ENCODE peak calls at places on chromosomes 6 and 20, in eight cellular contexts. E, R, C, L, J, D, B and K are unnamed samples. For H3K4me1, the result is how much of the 10 kb centered on the place peaks cover.

GRCh38 chr6:89984926-89985743 is 90.9 kb downstream of the GJA10 start:
- ATAC-seq in C (no peak), L (peak), R (peak), B (peak), J (peak), E (peak), D (peak), K (peak)

GRCh38 chr6:79821859-79822258 is 125.5 kb downstream of the ELOVL4 start:
- ATAC-seq in E (no peak), B (no peak), J (no peak), D (no peak), L (no peak), R (no peak), C (no peak), K (no peak)

GRCh38 chr6:118558811-118559217 is 10.7 kb downstream of the PLN start:
- ATAC-seq in B (no peak), D (no peak), E (no peak), C (no peak), J (no peak), R (no peak), L (peak), K (no peak)

GRCh38 chr6:361411-362132 is 30.0 kb upstream of the IRF4 start:
- ATAC-seq in L (no peak), J (no peak), R (no peak), B (no peak), E (no peak), D (no peak), C (no peak), K (no peak)

GRCh38 chr6:63530984-63531383 is 41.3 kb upstream of the LOC128125822 start:
- ATAC-seq in R (no peak), C (no peak), E (no peak), J (no peak), B (no peak), D (no peak), L (no peak), K (no peak)

GRCh38 chr20:41480054-41480770 is 113.6 kb upstream of the EMILIN3 start:
- ATAC-seq in L (peak), B (no peak), E (peak), C (no peak), D (no peak), R (no peak), J (no peak), K (no peak)

GRCh38 chr20:48763183-48764030 is 64.4 kb downstream of the PREX1 start:
- ATAC-seq in E (peak), B (peak), C (no peak), J (no peak), L (peak), D (peak), R (no peak), K (peak)

GRCh38 chr6:135052939-135053338 is 1.7 kb downstream of the HBS1L start:
- ATAC-seq in B (no peak), E (no peak), J (no peak), L (no peak), C (no peak), D (no peak), R (no peak), K (no peak)

GRCh38 chr6:29724937-29725869 is 2.0 kb downstream of the HLA-F start:
- ATAC-seq in E (no peak), R (no peak), J (no peak), D (no peak), B (no peak), L (no peak), C (no peak), K (no peak)
- H3K4me1 ChIP-seq in E (under half), R (under half), J (under half), D (under half), B (under half), L (under half), C (under half), K (under half)

DNA sequence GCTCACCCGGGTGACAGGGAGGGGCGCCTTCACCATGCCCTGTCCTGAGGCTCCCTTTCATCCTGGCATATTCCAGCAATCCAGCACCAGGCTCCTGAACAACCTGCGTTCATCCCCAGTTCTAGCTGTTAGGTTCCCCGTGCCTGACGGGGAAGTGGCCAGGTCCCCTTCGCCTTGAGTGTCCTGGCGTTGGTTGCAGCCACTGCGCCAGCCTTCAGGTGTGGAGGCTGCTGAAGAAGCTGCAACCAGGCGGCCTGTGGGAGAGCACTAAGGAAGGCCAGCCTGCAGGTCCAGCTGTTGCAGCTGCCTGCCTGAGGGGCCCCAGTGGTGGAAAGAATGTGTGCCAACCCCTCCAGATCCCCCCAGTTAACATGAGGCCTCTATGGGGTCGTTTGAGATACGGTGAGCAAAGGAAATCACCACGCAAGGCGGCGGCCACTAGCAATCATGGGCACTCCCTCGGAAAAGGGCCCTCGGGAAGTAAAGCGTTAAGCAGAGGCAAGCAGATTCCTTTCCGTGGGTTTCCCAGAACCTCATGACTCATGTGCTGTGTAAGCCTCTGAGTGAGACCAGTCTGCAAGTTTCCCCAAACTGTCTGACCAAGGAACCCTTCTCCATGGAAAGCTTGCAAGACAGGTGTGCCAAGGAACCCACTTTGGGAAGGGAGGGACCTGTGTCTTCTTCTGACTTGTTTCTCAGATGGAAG is 320.8 kb downstream of the TAF4 start:
- ATAC-seq in E (no peak), C (no peak), D (no peak), L (no peak), J (no peak), B (no peak), R (no peak), K (no peak)
- H3K4me3 ChIP-seq in E (no peak), C (no peak), D (no peak), L (no peak), J (no peak), B (no peak), R (no peak), K (no peak)

DNA sequence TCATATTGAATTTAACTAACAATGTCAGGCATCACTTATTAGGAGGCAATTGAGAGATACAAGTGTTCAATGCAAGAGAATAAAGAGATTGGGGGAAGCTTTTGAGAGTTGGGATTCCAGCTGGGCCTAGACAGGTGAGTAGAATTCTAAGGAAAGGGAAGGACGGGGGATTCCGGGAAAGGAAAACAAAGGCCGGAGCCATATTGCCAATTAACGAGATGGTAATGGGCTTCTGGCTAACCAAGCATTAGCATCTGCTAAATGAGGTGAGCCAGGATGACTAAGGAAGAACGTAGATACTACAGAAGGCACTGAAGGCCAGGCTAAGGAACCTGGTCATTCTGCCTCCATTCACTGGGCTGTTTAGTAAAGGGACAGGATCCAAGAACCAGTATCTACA is 10.5 kb downstream of the FYN start:
- ATAC-seq in R (no peak), B (no peak), C (no peak), J (no peak), L (no peak), E (no peak), D (no peak), K (no peak)
- H3K27ac ChIP-seq in R (no peak), B (no peak), C (no peak), J (no peak), L (no peak), E (no peak), D (no peak), K (no peak)

DNA sequence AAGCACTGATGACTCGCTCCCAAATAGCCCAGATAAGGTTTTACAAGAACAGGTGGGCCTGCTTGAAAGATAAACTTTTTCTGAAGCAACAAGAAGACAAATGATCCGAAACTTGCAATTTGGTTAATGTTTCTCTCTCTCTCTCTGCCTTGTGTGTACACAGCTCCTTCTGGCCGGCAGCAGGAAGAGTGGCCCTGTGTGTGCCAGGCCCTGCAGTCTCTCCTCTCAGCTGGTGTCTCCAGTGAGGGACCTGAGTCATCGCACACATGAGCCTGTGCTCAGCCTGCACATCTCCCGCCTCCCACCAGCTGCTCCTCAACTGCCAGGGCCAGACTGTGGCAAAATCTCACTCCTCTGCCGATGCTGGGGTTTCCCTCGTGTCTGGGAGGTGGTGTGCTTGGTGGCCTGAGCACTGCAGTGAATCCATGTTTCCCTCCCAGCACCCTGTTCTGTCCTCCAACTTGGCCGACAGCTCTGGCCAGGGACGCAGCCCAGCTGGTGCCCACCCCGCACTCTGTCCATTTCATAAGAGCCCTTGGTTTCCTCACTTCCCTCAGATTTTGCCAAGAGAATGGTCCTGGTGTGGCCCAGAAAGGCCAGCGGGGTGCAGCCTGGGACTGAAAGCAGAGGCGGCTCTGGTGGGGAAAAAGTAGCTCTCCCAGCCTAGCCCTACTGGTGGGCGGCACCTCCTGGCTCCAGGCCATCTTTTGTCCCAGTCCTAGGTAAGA is 49.4 kb downstream of the ERMARD start:
- ATAC-seq in E (peak), R (peak), D (peak), B (peak), C (peak), L (peak), J (peak), K (peak)
- H3K4me1 ChIP-seq in E (under half), R (under half), D (under half), B (under half), C (under half), L (under half), J (under half), K (under half)

DNA sequence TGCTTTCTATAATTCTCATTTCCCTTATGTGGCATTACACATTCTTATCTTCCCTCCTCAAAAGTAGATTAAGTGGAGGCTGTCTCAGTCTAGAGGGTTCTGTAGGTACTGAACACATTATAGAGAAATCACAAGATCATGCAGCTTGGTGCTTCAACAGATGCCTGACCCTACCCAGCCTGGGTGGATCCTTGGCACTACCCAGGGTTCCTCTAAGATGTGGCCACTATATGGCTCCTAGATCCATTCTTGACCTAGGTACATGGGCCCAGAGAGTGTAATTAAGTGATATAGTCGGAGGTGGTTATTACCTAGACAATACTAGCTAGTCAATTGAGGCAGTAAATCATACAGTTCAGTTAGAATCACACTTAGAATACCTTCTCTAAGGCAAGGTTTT is 213.9 kb downstream of the AKAP7 start:
- ATAC-seq in D (no peak), E (no peak), L (no peak), C (no peak), J (no peak), R (no peak), B (no peak), K (no peak)
- H3K4me3 ChIP-seq in D (no peak), E (no peak), L (no peak), C (no peak), J (no peak), R (no peak), B (no peak), K (no peak)

DNA sequence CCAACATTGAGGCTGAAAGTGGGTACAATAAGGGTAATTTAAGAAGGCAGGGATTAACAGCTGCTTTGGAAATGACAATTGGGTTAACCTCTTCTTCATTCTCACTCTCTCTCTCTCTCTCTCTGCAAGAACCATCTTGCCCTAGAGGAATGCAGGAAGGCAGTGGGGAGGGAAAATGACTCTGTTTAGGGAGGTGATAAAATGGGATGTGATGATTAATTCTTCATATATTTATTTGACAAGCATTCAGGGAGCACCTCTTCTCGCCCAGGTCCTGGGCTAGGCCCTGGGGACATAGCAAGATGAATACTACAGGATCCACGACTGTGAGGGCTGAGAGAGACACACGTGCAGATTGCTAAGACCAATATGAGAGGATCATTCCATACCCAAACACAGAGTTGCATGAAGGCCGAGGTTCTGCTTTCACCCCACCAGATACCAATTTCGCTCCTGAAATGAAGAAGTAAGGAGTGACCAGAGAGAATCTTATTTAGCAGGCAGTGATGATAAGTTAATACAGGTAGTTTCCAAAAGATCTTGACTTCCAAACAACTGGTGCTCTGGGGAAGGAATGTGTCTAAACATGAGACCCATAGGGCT is 13.3 kb upstream of the PTPN1 start:
- ATAC-seq in D (no peak), E (no peak), J (no peak), L (no peak), B (no peak), C (no peak), R (no peak), K (no peak)
- H3K27ac ChIP-seq in D (no peak), E (no peak), J (no peak), L (no peak), B (no peak), C (no peak), R (no peak), K (no peak)

GRCh38 chr6:19013011-19013410 is 625.9 kb downstream of the RNF144B start:
- ATAC-seq in B (no peak), R (no peak), C (no peak), L (no peak), E (no peak), J (no peak), D (no peak), K (no peak)

GRCh38 chr6:19009769-19010168 is 622.6 kb downstream of the RNF144B start:
- ATAC-seq in L (no peak), R (no peak), D (no peak), E (no peak), C (no peak), J (no peak), B (no peak), K (no peak)
- H3K4me1 ChIP-seq in L (under half), R (under half), D (under half), E (under half), C (under half), J (under half), B (under half), K (under half)

GRCh38 chr6:168274046-168274952 is 45.3 kb downstream of the DACT2 start:
- ATAC-seq in R (no peak), C (no peak), E (peak), L (peak), B (peak), J (peak), D (peak), K (no peak)
- H3K4me3 ChIP-seq in R (no peak), C (no peak), E (peak), L (no peak), B (no peak), J (no peak), D (no peak), K (no peak)